ENCODE peak calls at places on chromosomes 5 and 9, in four cellular contexts. B is K562, K is HepG2, Z is HCT116. O is an unnamed sample.
A peak's percentile ranks its signal among the peaks of the same experiment; 100 is the strongest.

GRCh38 chr9:98536542-98537173 is 172.1 kb downstream of the GABBR2 start:
- DNase-seq in B (peak; percentile 50), K (peak; percentile 5), Z (no peak), O (no peak)

GRCh38 chr9:109139851-109140250 is 20.1 kb upstream of the TMEM245 start:
- DNase-seq in B (no peak), Z (no peak), K (no peak), O (no peak)

GRCh38 chr5:73306078-73306719 is 133.2 kb downstream of the TMEM174 start:
- DNase-seq in Z (no peak), K (no peak), B (no peak), O (no peak)

GRCh38 chr5:161481922-161482321 is 64.6 kb downstream of the GABRB2 start:
- DNase-seq in Z (no peak), B (no peak), K (no peak), O (no peak)

GRCh38 chr5:1312993-1313833 is 18.3 kb upstream of the TERT start:
- DNase-seq in K (no peak), Z (no peak), B (no peak), O (no peak)

GRCh38 chr5:178206166-178207101 is 2.1 kb downstream of the HNRNPAB start:
- DNase-seq in K (no peak), B (no peak), Z (no peak), O (no peak)

GRCh38 chr5:170627271-170627670 is 123.5 kb downstream of the KCNIP1 start:
- DNase-seq in Z (no peak), B (no peak), K (no peak), O (no peak)

GRCh38 chr5:33032161-33033085 is 321.3 kb downstream of the NPR3 start:
- DNase-seq in B (no peak), Z (no peak), K (no peak), O (no peak)

GRCh38 chr5:169626779-169627178 is 10.3 kb upstream of the DOCK2 start:
- DNase-seq in Z (no peak), B (no peak), K (no peak), O (no peak)

GRCh38 chr5:42982107-42982622 is 58.0 kb downstream of the ANXA2R start:
- DNase-seq in Z (no peak), B (no peak), K (no peak), O (no peak)

GRCh38 chr5:45696206-45696836 is at the start of gene HCN1:
- DNase-seq in B (no peak), K (peak; percentile 17), Z (no peak), O (peak; percentile 17)

GRCh38 chr5:10355071-10355889 is 1.8 kb downstream of the MARCHF6 start:
- DNase-seq in K (no peak), Z (no peak), B (no peak), O (no peak)

GRCh38 chr5:170307575-170308465 is 10.2 kb upstream of the LCP2 start:
- DNase-seq in Z (no peak), B (peak; percentile 54), K (no peak), O (peak; percentile 24)

GRCh38 chr5:36414869-36415282 is 113.2 kb upstream of the RANBP3L start:
- DNase-seq in B (peak; percentile 39), Z (peak; percentile 37), K (peak; percentile 24), O (no peak)

GRCh38 chr9:35172878-35173277 is 11.1 kb downstream of the UNC13B start:
- DNase-seq in K (no peak), Z (no peak), B (no peak), O (no peak)

GRCh38 chr5:179113945-179114641 is 53.9 kb downstream of the ZNF354C start:
- DNase-seq in Z (no peak), B (no peak), K (no peak), O (no peak)

GRCh38 chr9:86614871-86615849 is 260.9 kb upstream of the TUT7 start:
- DNase-seq in B (peak; percentile 18), K (peak; percentile 37), Z (no peak), O (no peak)

GRCh38 chr9:114005371-114006154 is 72.5 kb downstream of the AMBP start:
- DNase-seq in Z (no peak), K (no peak), B (no peak), O (no peak)

GRCh38 chr9:121271368-121272351 is 3.7 kb downstream of the GSN start:
- DNase-seq in K (no peak), B (no peak), Z (no peak), O (no peak)

GRCh38 chr5:139980765-139981164 is 62.3 kb downstream of the NRG2 start:
- DNase-seq in K (no peak), Z (no peak), B (no peak), O (no peak)

GRCh38 chr5:98938459-98938858 is 9.7 kb upstream of the CHD1 start:
- DNase-seq in B (no peak), K (peak; percentile 67), Z (no peak), O (no peak)

GRCh38 chr9:8156336-8156735 is 356.8 kb upstream of the DMAC1 start:
- DNase-seq in Z (no peak), K (no peak), B (no peak), O (no peak)

GRCh38 chr9:7879551-7880245 is 80.1 kb upstream of the DMAC1 start:
- DNase-seq in Z (no peak), B (no peak), K (no peak), O (no peak)

GRCh38 chr5:155728146-155728856 is 598.7 kb upstream of the SGCD start:
- DNase-seq in K (no peak), B (no peak), Z (no peak), O (no peak)

GRCh38 chr5:69271376-69271775 is 36.7 kb downstream of the CDK7 start:
- DNase-seq in Z (no peak), K (no peak), B (no peak), O (no peak)

GRCh38 chr5:139798883-139799282 is 3.3 kb downstream of the PSD2 start:
- DNase-seq in K (no peak), Z (no peak), B (no peak), O (no peak)

GRCh38 chr9:36092509-36093215 is 43.9 kb upstream of the GLIPR2 start:
- DNase-seq in Z (no peak), K (no peak), B (no peak), O (no peak)

GRCh38 chr5:116571568-116572321 is 2.9 kb downstream of the SEMA6A start:
- DNase-seq in Z (no peak), K (peak; percentile 39), B (no peak), O (no peak)

DNA sequence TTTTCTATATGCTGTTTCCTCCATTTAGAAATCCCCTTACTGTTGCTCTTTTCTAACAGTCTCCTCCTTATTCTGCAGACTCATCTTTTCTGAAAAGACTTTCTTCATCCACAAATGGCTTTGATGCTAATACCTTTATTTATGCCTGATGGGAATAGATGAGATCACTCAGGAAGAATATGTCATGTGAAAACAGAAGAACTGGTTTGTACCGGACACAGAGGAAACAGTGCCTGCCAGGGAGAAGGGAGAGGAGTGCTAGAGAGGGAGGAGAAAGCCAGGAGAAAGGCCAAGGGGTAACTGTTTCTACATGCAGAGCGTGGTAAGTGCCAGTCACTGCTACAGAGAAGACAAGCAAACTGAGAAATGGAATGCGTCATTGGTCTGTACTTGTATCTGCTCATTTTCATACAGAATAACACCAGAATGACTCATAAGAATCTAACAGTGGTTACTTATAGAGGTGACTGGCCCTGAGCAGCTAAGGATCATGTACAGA is 45.9 kb upstream of the PJA2 start:
- DNase-seq in B (no peak), Z (peak; percentile 31), K (peak; percentile 11), O (peak; percentile 51)
- TF ChIP-seq POLR2AphosphoS5 in B (no peak), Z (peak; percentile 23), K (no peak), O (no peak)

DNA sequence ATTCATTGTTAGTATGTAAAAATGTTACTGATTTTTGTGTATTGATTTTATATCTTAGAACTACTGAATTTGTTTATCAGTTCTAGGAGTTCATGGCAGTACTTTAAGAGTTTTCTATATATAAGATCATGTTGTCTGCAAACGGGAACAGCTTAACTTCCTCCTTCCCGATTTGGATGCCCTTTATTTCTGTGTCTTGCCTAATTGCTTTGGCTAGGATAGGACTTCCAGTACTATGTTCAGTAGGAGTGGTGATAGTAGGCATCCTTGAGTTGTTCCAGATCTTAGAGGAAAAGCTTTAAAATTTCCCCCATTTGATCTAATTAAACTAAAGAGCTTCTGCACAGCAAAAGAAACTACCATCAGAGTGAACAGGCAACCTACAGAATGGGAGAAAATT is 20.1 kb downstream of the RCL1 start:
- DNase-seq in K (no peak), Z (no peak), B (no peak), O (no peak)
- TF ChIP-seq TCF7L2 in K (no peak), Z (no peak), B (no peak), O (no peak)

DNA sequence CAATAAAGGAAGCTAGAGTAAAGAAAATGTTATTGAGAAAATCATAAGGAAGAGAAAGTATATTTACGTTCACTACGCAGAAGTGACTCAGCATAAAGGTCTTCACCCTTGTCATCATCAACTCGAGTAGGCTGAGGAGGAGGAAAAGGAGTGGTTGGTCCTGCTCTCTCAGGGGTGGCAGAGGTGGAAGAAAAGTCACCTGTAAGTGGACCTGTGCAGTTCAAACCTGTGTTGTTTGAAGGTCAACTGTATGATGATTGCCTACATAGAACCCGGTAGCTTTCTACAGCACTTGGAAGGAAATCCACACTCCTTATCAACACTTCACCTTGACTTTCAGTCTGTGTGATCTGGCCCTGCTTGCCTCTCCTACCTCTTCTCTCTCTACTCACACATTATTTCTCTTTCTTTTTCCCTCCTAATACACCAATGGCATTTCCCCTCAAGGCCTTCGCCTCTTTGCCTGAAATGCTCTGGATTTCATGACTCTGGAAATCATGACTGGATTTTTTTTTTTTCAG is 109.3 kb upstream of the CPEB4 start:
- DNase-seq in K (no peak), Z (no peak), B (peak; percentile 43), O (no peak)
- TF ChIP-seq POLR2AphosphoS5 in K (no peak), Z (no peak), B (no peak), O (no peak)

GRCh38 chr9:116237456-116237855 is 83.9 kb downstream of the PAPPA start:
- DNase-seq in Z (no peak), K (no peak), B (no peak), O (no peak)

GRCh38 chr9:116230233-116230632 is 76.6 kb downstream of the PAPPA start:
- DNase-seq in K (no peak), Z (no peak), B (no peak), O (no peak)

GRCh38 chr9:116232425-116233159 is 79.0 kb downstream of the PAPPA start:
- DNase-seq in K (no peak), Z (no peak), B (no peak), O (no peak)

GRCh38 chr9:116233160-116233530 is 79.6 kb downstream of the PAPPA start:
- DNase-seq in Z (no peak), B (no peak), K (no peak), O (no peak)

DNA sequence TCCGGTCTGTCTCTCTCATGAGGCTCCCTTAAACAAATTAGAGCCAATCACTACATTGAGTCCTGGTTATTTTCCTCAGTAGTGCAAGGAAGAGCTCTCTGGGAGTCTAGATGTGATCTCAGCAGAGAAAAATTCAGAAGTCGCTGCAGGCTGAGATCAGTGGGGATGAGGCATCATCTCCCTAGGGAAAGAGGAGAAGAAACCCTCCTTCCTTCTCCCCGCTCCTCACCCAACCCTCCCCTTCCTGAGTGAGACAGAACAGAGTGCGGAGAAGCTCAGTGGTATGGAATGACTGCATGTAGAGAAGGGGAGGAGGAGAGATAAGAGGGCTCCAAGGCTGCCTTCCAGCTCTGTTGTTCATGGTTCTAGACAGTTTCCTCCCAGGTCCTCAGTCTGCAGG is 80.5 kb downstream of the PAPPA start:
- DNase-seq in Z (no peak), K (no peak), B (no peak), O (no peak)
- TF ChIP-seq TCF7L2 in Z (no peak), K (no peak), B (no peak), O (no peak)

O was measured in Panc1.